ENCODE peak calls at places on chromosomes 13 and 19, in four cellular contexts. N is stomach, C is fibroblast of the conjunctiva, G is T follicular helper cell. J is an unnamed sample.
A peak's percentile ranks its signal among the peaks of the same experiment; 100 is the strongest.

GRCh38 chr19:46217476-46217875 is 12.1 kb upstream of the IGFL1 start:
- DNase-seq in N (no peak), C (no peak), G (no peak), J (no peak)

GRCh38 chr19:18399008-18399407 is 1.6 kb upstream of the LRRC25 start:
- DNase-seq in N (peak; percentile 87), G (no peak), C (no peak), J (peak; percentile 80)

GRCh38 chr19:41616785-41617621 is 9.9 kb downstream of the CEACAM4 start:
- DNase-seq in C (no peak), N (no peak), G (no peak), J (no peak)

GRCh38 chr13:66195238-66195637 is 1034.9 kb downstream of the PCDH9 start:
- DNase-seq in N (no peak), C (no peak), G (no peak), J (no peak)

GRCh38 chr19:6868341-6868740 is 19.0 kb upstream of the ADGRE1 start:
- DNase-seq in N (no peak), G (no peak), C (no peak), J (no peak)

GRCh38 chr19:13920940-13921744 is 15.1 kb downstream of the CC2D1A start:
- DNase-seq in G (no peak), C (peak; percentile 29), N (no peak), J (peak; percentile 36)

GRCh38 chr13:31611214-31611613 is 128.1 kb upstream of the RXFP2 start:
- DNase-seq in N (no peak), G (no peak), C (no peak), J (no peak)

GRCh38 chr13:111359237-111359915 is 38.9 kb downstream of the TEX29 start:
- DNase-seq in N (peak; percentile 16), G (no peak), C (no peak), J (peak; percentile 38)

GRCh38 chr13:98199480-98199879 is 22.4 kb upstream of the RNF113B start:
- DNase-seq in N (no peak), C (no peak), G (no peak), J (no peak)

GRCh38 chr19:17209126-17210036 is 5.8 kb upstream of the USE1 start:
- DNase-seq in N (peak; percentile 30), C (no peak), G (no peak), J (no peak)

GRCh38 chr19:14515501-14516047 is 2.6 kb downstream of the DNAJB1 start:
- DNase-seq in G (no peak), C (no peak), N (no peak), J (no peak)

GRCh38 chr13:55439450-55439849 is 1701.3 kb upstream of the PRR20A start:
- DNase-seq in N (no peak), G (no peak), C (no peak), J (no peak)

GRCh38 chr13:28792992-28793391 is 27.1 kb upstream of the MTUS2 start:
- DNase-seq in G (no peak), C (peak; percentile 61), N (no peak), J (peak; percentile 62)

GRCh38 chr13:113765241-113765910 is 6.3 kb downstream of the TMEM255B start:
- DNase-seq in N (no peak), C (peak; percentile 24), G (no peak), J (no peak)

GRCh38 chr19:29630661-29631060 is 24.6 kb downstream of the POP4 start:
- DNase-seq in C (no peak), N (no peak), G (no peak), J (peak; percentile 9)

GRCh38 chr13:24923305-24923640 is 159.3 kb downstream of the RNF17 start:
- DNase-seq in C (peak; percentile 57), N (no peak), G (no peak), J (peak; percentile 65)

GRCh38 chr19:10091892-10092641 is 6.0 kb downstream of the SHFL start:
- DNase-seq in C (no peak), N (no peak), G (no peak), J (no peak)

GRCh38 chr19:11092181-11092538 is 2.9 kb downstream of the LDLR start:
- DNase-seq in G (peak; percentile 49), C (peak; percentile 44), N (no peak), J (peak; percentile 50)

GRCh38 chr19:35786299-35787160 is 11.2 kb downstream of the ARHGAP33 start:
- DNase-seq in G (no peak), C (no peak), N (no peak), J (no peak)

GRCh38 chr19:31535691-31536460 is 186.6 kb upstream of the TSHZ3 start:
- DNase-seq in C (no peak), N (no peak), G (no peak), J (no peak)

GRCh38 chr19:51099070-51099382 is 9.2 kb downstream of the CTU1 start:
- DNase-seq in C (no peak), N (no peak), G (no peak), J (no peak)

GRCh38 chr19:28908941-28909340 is 304.0 kb downstream of the UQCRFS1 start:
- DNase-seq in G (no peak), C (no peak), N (no peak), J (no peak)

GRCh38 chr13:50894042-50894441 is 15.5 kb upstream of the RNASEH2B start:
- DNase-seq in N (no peak), C (no peak), G (no peak), J (no peak)

GRCh38 chr19:8250596-8250995 is 41.4 kb downstream of the CERS4 start:
- DNase-seq in C (no peak), N (no peak), G (no peak), J (no peak)

GRCh38 chr13:112353856-112354255 is 22.3 kb upstream of the SPACA7 start:
- DNase-seq in C (no peak), N (no peak), G (no peak), J (no peak)

GRCh38 chr13:111846396-111847174 is 220.4 kb upstream of the SOX1 start:
- DNase-seq in G (no peak), C (no peak), N (no peak), J (no peak)

GRCh38 chr13:111977184-111977516 is 89.8 kb upstream of the SOX1 start:
- DNase-seq in C (no peak), G (no peak), N (no peak), J (no peak)

GRCh38 chr19:18097993-18098890 is 664 bp downstream of the MAST3 start:
- DNase-seq in C (no peak), G (no peak), N (no peak), J (no peak)

GRCh38 chr13:100491164-100491847 is 97.3 kb downstream of the GGACT start:
- DNase-seq in G (no peak), N (no peak), C (peak; percentile 65), J (peak; percentile 81)

GRCh38 chr19:34310494-34310981 is 54.5 kb upstream of the GPI start:
- DNase-seq in G (no peak), N (no peak), C (no peak), J (no peak)

GRCh38 chr19:46021531-46022041 is 1.3 kb downstream of the PGLYRP1 start:
- DNase-seq in G (no peak), N (peak; percentile 46), C (no peak), J (no peak)

GRCh38 chr19:36688058-36688457 is 646 bp downstream of the ZNF567 start:
- DNase-seq in C (no peak), N (no peak), G (no peak), J (no peak)

GRCh38 chr19:1453525-1454371 is 3.8 kb downstream of the APC2 start:
- DNase-seq in N (no peak), C (no peak), G (no peak), J (no peak)

GRCh38 chr13:32581177-32581786 is 5.0 kb upstream of the PDS5B start:
- DNase-seq in N (no peak), G (no peak), C (no peak), J (peak; percentile 31)

GRCh38 chr13:71865858-71866172 is 1.2 kb downstream of the DACH1 start:
- DNase-seq in G (no peak), N (no peak), C (no peak), J (no peak)

GRCh38 chr19:55486971-55487883 is 1.0 kb upstream of the SSC5D start:
- DNase-seq in N (no peak), C (peak; percentile 92), G (no peak), J (peak; percentile 93)

GRCh38 chr13:46751811-46752635 is 44.9 kb downstream of the ESD start:
- DNase-seq in G (no peak), N (no peak), C (no peak), J (peak; percentile 46)

GRCh38 chr19:34404109-34404909 is at the start of gene PDCD2L:
- DNase-seq in G (peak; percentile 86), C (peak; percentile 72), N (peak; percentile 97), J (peak; percentile 78)

GRCh38 chr13:25902946-25903345 is 148.9 kb downstream of the SHISA2 start:
- DNase-seq in N (no peak), G (no peak), C (no peak), J (no peak)

J was measured in HCEC 1CT.